ENCODE peak calls at places on chromosomes 16 and 17, in four cellular contexts. N, W, O and A are unnamed samples.

GRCh38 chr16:67164599-67165061 is at the start of gene HSF4:
- DNase-seq in N (no peak), W (peak), O (peak), A (no peak)

GRCh38 chr17:37405955-37406634 is 541 bp downstream of the ACACA start:
- DNase-seq in N (peak), W (no peak), O (no peak), A (no peak)

GRCh38 chr16:85867189-85867588 is 31.8 kb upstream of the IRF8 start:
- DNase-seq in N (no peak), W (no peak), O (no peak), A (no peak)

GRCh38 chr17:62735027-62735651 is 73.0 kb downstream of the MARCHF10 start:
- DNase-seq in N (no peak), W (no peak), O (no peak), A (no peak)

GRCh38 chr17:57524790-57525543 is 220.1 kb downstream of the CCDC182 start:
- DNase-seq in N (no peak), W (no peak), O (no peak), A (peak)

GRCh38 chr16:21185659-21186325 is 25.6 kb downstream of the ZP2 start:
- DNase-seq in N (no peak), W (no peak), O (no peak), A (no peak)

GRCh38 chr16:28309811-28310311 is 17.5 kb downstream of the SBK1 start:
- DNase-seq in N (no peak), W (no peak), O (no peak), A (no peak)

GRCh38 chr17:67602974-67603373 is 114.8 kb upstream of the NOL11 start:
- DNase-seq in N (peak), W (peak), O (no peak), A (peak)

GRCh38 chr17:31593806-31594205 is 202.3 kb downstream of the RAB11FIP4 start:
- DNase-seq in N (no peak), W (no peak), O (no peak), A (peak)

GRCh38 chr16:7333326-7333725 is 681 bp downstream of the RBFOX1 start:
- DNase-seq in N (no peak), W (no peak), O (no peak), A (no peak)
- H3K4me3 ChIP-seq in N (no peak), W (no peak), O (no peak), A (no peak)

GRCh38 chr16:80527297-80527696 is 13.5 kb upstream of the DYNLRB2 start:
- DNase-seq in N (no peak), W (peak), O (no peak), A (peak)

GRCh38 chr16:80525420-80525819 is 15.4 kb upstream of the DYNLRB2 start:
- DNase-seq in N (no peak), W (no peak), O (no peak), A (no peak)

GRCh38 chr16:80530479-80530878 is 10.3 kb upstream of the DYNLRB2 start:
- DNase-seq in N (no peak), W (no peak), O (no peak), A (no peak)

DNA sequence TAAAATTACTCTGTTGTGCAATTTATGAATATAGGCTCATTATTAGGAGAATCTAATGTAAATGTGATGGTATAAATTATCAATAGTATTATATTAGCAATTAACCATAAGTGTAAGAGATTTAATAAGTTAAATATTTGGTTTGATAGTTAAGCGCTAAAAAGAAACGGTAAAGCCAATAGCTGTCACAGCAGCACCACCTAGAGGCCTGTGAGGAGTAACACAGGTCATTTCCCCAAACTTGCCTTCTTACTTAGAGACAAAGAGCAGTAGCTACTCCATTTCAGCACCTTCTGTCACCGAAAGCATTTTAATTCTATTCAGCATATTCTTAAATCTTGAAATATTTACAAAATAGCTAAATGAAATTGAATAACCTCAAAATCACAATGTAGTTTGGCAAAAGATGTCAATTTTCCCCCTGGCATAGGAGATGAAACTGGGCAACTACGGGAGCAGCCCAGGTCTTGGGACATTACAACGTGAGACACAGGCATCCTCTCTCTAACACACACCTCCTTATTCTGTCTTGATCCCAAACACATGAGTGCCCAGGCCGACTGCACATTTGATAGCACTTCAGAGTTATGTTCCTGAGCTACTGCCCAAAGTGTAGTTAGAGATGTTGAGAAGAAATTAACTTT is 14.3 kb upstream of the DYNLRB2 start:
- DNase-seq in N (peak), W (peak), O (peak), A (peak)
- H3K4me3 ChIP-seq in N (no peak), W (no peak), O (no peak), A (no peak)

GRCh38 chr16:31270795-31271194 is 11.0 kb downstream of the ITGAM start:
- DNase-seq in N (no peak), W (no peak), O (no peak), A (no peak)

GRCh38 chr16:31269541-31269940 is 9.8 kb downstream of the ITGAM start:
- DNase-seq in N (no peak), W (no peak), O (no peak), A (no peak)

GRCh38 chr16:31267332-31268032 is 7.7 kb downstream of the ITGAM start:
- DNase-seq in N (no peak), W (no peak), O (no peak), A (no peak)

GRCh38 chr16:31268033-31268365 is 8.2 kb downstream of the ITGAM start:
- DNase-seq in N (no peak), W (no peak), O (no peak), A (no peak)

GRCh38 chr16:31268891-31269290 is 9.1 kb downstream of the ITGAM start:
- DNase-seq in N (no peak), W (no peak), O (no peak), A (no peak)
- H3K4me3 ChIP-seq in N (no peak), W (no peak), O (no peak), A (no peak)

GRCh38 chr17:38874505-38875419 is 4.9 kb downstream of the LASP1 start:
- DNase-seq in N (no peak), W (no peak), O (peak), A (no peak)
- H3K4me3 ChIP-seq in N (no peak), W (no peak), O (no peak), A (peak)

DNA sequence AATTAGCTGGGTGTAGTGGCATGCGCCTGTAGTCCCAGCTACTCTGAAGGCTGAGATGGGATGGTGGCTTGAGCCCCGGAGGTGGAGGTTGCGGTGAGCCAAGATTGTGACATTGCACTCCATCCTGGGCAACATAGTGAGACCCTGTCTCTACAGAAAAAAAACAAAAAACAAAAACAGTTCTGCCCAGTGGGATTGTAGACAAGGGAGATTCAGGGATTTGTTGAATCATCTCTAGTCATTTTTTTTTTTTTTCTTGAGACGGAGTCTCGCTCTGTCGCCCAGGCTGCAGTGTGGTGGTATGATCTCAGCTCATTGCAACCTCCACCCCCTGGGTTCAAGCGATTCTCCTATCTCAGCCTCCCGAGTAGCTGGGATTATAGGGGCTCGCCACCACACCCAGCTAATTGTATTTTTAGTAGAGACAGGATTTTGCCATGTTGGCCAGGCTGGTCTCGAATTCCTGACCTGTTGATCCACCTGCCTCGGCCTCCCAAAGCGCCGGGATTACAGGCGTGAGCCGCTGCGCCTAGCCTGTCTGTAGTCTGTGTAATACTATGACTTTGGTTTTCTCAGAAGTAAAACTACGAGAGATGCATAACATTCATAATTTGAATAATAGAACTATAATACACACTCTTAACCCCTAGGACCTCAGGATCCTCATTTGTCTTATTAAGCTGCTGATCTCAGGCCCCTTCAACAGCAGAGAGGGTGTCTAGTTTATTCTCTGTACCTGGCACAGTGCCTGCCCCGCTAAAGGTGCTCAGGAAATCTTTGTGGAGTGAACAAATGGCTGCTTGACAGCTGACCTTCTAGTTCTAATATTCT is 1.4 kb downstream of the TEN1 start:
- DNase-seq in N (no peak), W (no peak), O (no peak), A (no peak)
- H3K4me3 ChIP-seq in N (peak), W (peak), O (peak), A (peak)

DNA sequence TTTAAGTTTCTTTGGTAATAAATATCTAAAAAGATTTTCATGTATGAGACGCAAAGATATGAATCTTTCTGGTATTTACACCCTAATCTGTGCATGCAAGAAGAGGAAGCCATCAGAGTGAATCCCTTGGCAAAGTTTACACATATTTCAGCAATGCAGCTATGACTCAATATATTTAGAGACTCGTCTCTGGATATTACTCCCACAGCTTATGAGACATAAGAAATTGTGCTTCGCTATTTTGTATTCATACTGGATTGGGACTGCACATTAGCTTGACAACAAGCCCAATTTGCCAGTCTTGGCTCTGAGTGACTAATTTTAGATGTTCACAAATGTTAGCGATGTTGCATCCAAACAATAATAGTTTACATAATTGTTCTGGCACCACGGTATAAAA is 532.0 kb downstream of the CDH11 start:
- DNase-seq in N (no peak), W (no peak), O (no peak), A (peak)
- H3K4me3 ChIP-seq in N (no peak), W (no peak), O (no peak), A (no peak)

GRCh38 chr17:60743282-60743681 is 65.6 kb downstream of the BCAS3 start:
- DNase-seq in N (no peak), W (no peak), O (no peak), A (no peak)
- H3K4me3 ChIP-seq in N (no peak), W (no peak), O (no peak), A (no peak)

GRCh38 chr17:46099865-46100264 is 93.4 kb downstream of the KANSL1 start:
- DNase-seq in N (no peak), W (no peak), O (no peak), A (no peak)
- H3K4me3 ChIP-seq in N (no peak), W (no peak), O (no peak), A (no peak)

GRCh38 chr17:54967621-54968258 is 714 bp downstream of the COX11 start:
- DNase-seq in N (peak), W (peak), O (no peak), A (peak)
- H3K4me3 ChIP-seq in N (peak), W (peak), O (peak), A (peak)

DNA sequence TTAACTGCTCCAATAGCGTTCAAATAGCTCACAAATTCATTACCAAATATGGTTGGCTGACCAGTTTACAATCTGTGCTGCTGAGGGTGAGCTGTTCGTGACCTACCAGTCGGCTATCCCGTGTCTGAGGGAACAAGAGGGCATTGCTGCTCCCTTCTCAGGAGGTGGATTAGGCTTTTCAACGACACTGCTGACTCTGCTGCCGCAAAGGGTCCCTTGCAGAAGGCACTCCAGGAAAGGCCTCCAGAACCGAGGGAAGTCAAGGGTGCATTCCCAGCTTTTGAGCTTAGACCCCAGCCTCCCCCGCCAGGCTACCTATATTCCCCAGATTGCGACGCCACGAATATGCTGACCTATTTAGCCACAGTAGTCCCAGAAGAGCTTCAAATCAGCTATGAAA is 32.3 kb downstream of the GJC1 start:
- DNase-seq in N (no peak), W (no peak), O (no peak), A (peak)
- H3K4me3 ChIP-seq in N (no peak), W (no peak), O (no peak), A (no peak)